ENCODE peak calls at places on chromosomes 13 and 19, in five cellular contexts. M is HFFc6; B is mesothelial cell of epicardium; P is effector memory CD4-positive, alpha-beta T cell; Q is hepatic stellate cell. L is an unnamed sample.
A peak's percentile ranks its signal among the peaks of the same experiment; 100 is the strongest.

GRCh38 chr13:40271931-40272775 is 394.3 kb downstream of the FOXO1 start:
- DNase-seq in M (peak; percentile 65), B (no peak), P (no peak), Q (peak; percentile 3), L (peak; percentile 28)

GRCh38 chr19:42531313-42531712 is 3.0 kb upstream of the CEACAM1 start:
- DNase-seq in M (no peak), B (no peak), P (no peak), Q (no peak), L (no peak)

GRCh38 chr13:33934343-33934742 is 116.4 kb downstream of the RFC3 start:
- DNase-seq in M (no peak), B (no peak), P (no peak), Q (no peak), L (no peak)

GRCh38 chr13:24834902-24835510 is 71.0 kb downstream of the RNF17 start:
- DNase-seq in M (no peak), B (no peak), P (no peak), Q (no peak), L (no peak)

GRCh38 chr13:59890064-59890463 is 273.7 kb downstream of the DIAPH3 start:
- DNase-seq in M (no peak), B (no peak), P (no peak), Q (no peak), L (no peak)

GRCh38 chr19:12841094-12841493 is 2.8 kb downstream of the MAST1 start:
- DNase-seq in M (no peak), B (peak; percentile 50), P (no peak), Q (no peak), L (no peak)

GRCh38 chr13:113077953-113078894 is 27.4 kb upstream of the F7 start:
- DNase-seq in M (no peak), B (no peak), P (no peak), Q (no peak), L (no peak)

GRCh38 chr13:110634558-110634957 is 19.2 kb downstream of the NAXD start:
- DNase-seq in M (peak; percentile 12), B (no peak), P (no peak), Q (peak; percentile 69), L (peak; percentile 35)

GRCh38 chr13:32019612-32020233 is 11.9 kb upstream of the FRY start:
- DNase-seq in M (peak; percentile 48), B (peak; percentile 26), P (no peak), Q (peak; percentile 41), L (no peak)

GRCh38 chr19:51784922-51785690 is 9.9 kb upstream of the FPR3 start:
- DNase-seq in M (peak; percentile 80), B (no peak), P (no peak), Q (peak; percentile 34), L (peak; percentile 86)

GRCh38 chr19:48997972-48998371 is 4.3 kb downstream of the RUVBL2 start:
- DNase-seq in M (peak; percentile 50), B (no peak), P (peak; percentile 18), Q (no peak), L (peak; percentile 80)

GRCh38 chr13:95530178-95530577 is 22.3 kb upstream of the CLDN10 start:
- DNase-seq in M (no peak), B (no peak), P (no peak), Q (no peak), L (no peak)

GRCh38 chr13:40780822-40781401 is 8.5 kb upstream of the SLC25A15 start:
- DNase-seq in M (no peak), B (no peak), P (no peak), Q (no peak), L (peak; percentile 97)

GRCh38 chr19:14333101-14333871 is 48.0 kb upstream of the ADGRE5 start:
- DNase-seq in M (no peak), B (no peak), P (no peak), Q (peak; percentile 66), L (peak; percentile 30)

GRCh38 chr13:78131811-78132210 is 213.2 kb upstream of the EDNRB start:
- DNase-seq in M (no peak), B (no peak), P (no peak), Q (peak; percentile 2), L (no peak)